ENCODE peak calls at places on chromosomes 6 and 20, in eight cellular contexts. E, A, Q, V, G, Z, W and R are unnamed samples.

GRCh38 chr6:26157150-26157837 is 70.1 kb downstream of the HFE start:
- DNase-seq in A (no peak), V (no peak), Z (peak), E (peak), W (peak), G (no peak), Q (no peak), R (peak)

GRCh38 chr6:16128759-16129622 is at the start of gene MYLIP:
- DNase-seq in W (peak), V (peak), E (peak), A (peak), Z (peak), Q (peak), G (peak), R (peak)

GRCh38 chr20:57392512-57393271 is 1.5 kb downstream of the RBM38 start:
- DNase-seq in Z (no peak), E (no peak), W (peak), G (no peak), Q (no peak), V (peak), A (no peak), R (peak)

GRCh38 chr6:151142676-151143075 is 97.1 kb upstream of the AKAP12 start:
- DNase-seq in E (no peak), Z (no peak), V (no peak), G (no peak), A (no peak), Q (no peak), W (no peak), R (no peak)

GRCh38 chr20:8151371-8151770 is 19.3 kb downstream of the PLCB1 start:
- DNase-seq in W (no peak), E (no peak), Q (no peak), A (no peak), V (no peak), Z (no peak), G (no peak), R (no peak)

GRCh38 chr6:140237251-140237650 is 862.8 kb upstream of the CITED2 start:
- DNase-seq in E (no peak), W (no peak), Z (no peak), Q (no peak), V (no peak), A (no peak), G (no peak), R (no peak)

GRCh38 chr6:144335315-144335861 is 50.3 kb downstream of the UTRN start:
- DNase-seq in V (no peak), G (no peak), Q (no peak), A (no peak), W (no peak), Z (no peak), E (no peak), R (no peak)

GRCh38 chr6:75855047-75855446 is 106.0 kb downstream of the MYO6 start:
- DNase-seq in W (peak), A (peak), Z (peak), G (no peak), V (no peak), E (peak), Q (no peak), R (no peak)

GRCh38 chr20:43662943-43663655 is 3.8 kb upstream of the MYBL2 start:
- DNase-seq in Q (no peak), A (no peak), W (peak), Z (no peak), V (no peak), G (no peak), E (peak), R (no peak)

GRCh38 chr20:62926229-62927127 is at the start of gene DIDO1:
- DNase-seq in Z (peak), A (peak), W (peak), Q (peak), E (peak), G (peak), V (peak), R (peak)

GRCh38 chr6:89145962-89146747 is at the start of gene PM20D2:
- DNase-seq in V (peak), A (peak), Q (no peak), W (peak), Z (peak), E (peak), G (peak), R (peak)

GRCh38 chr6:33288141-33288941 is 698 bp downstream of the WDR46 start:
- DNase-seq in Z (no peak), A (no peak), E (no peak), G (no peak), V (no peak), Q (no peak), W (no peak), R (no peak)

GRCh38 chr20:49567421-49568256 is at the start of gene PTGIS:
- DNase-seq in V (peak), W (no peak), A (no peak), Q (no peak), G (no peak), Z (no peak), E (no peak), R (no peak)

GRCh38 chr6:123127807-123128206 is 131.8 kb downstream of the CLVS2 start:
- DNase-seq in G (no peak), Z (no peak), W (no peak), A (no peak), Q (no peak), E (no peak), V (no peak), R (no peak)

GRCh38 chr6:4598384-4598783 is 177.8 kb upstream of the CDYL start:
- DNase-seq in V (no peak), G (no peak), Q (no peak), E (peak), A (no peak), Z (no peak), W (no peak), R (no peak)

GRCh38 chr20:5569021-5569420 is 181.2 kb upstream of the SHLD1 start:
- DNase-seq in Q (no peak), Z (peak), W (peak), E (peak), A (peak), V (no peak), G (no peak), R (peak)

GRCh38 chr20:19682249-19682648 is 75.8 kb upstream of the RIN2 start:
- DNase-seq in A (no peak), Z (no peak), W (no peak), V (no peak), E (no peak), G (no peak), Q (no peak), R (no peak)

GRCh38 chr20:41428285-41428684 is 61.7 kb upstream of the EMILIN3 start:
- DNase-seq in Q (no peak), Z (no peak), G (no peak), E (peak), V (no peak), W (no peak), A (peak), R (peak)

GRCh38 chr20:63293866-63294535 is 1.0 kb downstream of the COL20A1 start:
- DNase-seq in G (no peak), V (no peak), Q (no peak), A (no peak), E (no peak), Z (no peak), W (no peak), R (no peak)

DNA sequence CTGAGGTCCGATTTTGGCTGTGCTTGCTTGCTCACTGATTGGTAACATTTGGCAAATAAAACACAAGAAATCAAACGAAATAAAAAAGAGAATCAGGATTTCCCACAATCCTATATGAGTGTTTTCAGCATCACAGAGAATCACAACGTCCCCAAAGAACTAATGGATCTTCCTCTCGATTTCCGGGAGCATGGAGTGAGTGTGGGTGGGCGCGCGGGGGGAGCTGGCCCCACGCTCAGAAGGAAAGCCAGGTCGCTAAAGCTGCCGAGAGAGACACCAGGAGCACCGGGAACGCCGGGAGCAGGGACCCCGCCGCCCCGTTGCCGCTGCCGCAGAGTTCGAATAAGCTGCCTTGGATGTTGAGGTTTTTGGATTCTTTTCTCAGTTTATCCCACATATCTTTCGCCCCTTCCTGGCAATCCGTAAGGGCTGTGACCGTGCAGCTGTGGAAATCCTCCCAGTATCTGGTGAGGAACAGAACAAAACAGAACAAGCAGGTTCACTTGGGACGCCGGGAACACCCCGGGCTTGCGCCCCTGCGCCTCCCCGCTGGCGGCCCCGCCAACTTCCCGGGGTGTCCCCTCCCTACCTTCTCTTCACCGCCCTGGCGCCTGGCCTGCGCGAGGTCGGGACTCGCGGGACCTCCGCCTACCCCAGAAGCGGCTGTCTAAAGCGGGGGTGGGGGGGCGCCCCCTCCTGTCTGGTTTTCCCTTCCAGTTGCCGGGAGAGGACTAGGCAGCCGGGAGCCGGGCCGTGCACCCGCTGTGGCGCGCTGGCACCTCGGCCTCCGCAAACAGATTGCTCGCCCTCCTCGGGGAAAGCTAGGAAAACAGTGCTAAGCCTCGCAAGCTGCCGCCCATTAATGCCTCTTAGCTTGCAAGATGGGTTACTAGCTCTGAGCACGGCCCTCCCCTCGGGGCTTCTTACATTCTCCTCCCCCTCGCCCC is 7.7 kb downstream of the NRN1 start:
- DNase-seq in Z (no peak), G (no peak), Q (no peak), V (peak), E (no peak), A (no peak), W (peak), R (no peak)
- H3K27ac ChIP-seq in Z (no peak), G (no peak), Q (no peak), V (peak), E (no peak), A (no peak), W (no peak), R (no peak)

DNA sequence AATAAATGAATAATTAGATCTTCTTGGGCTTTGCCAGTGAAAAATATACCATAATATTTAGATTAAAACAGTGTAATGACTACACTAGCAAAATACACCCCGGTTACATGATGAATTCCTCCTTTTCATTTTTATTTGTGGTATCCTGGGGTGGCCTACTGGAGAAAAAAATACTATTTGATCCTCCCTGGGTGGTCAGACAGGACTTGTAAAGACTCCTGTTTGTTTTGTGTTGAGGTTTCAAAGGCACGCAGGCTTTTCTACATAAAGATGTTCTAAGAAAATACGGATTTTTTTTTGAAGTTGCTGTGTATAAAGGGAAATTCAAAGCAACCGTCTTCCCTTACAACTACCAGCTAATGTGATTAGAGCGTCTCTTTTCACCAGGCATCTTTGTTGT is 187.1 kb downstream of the SOX4 start:
- DNase-seq in Z (no peak), E (no peak), W (no peak), A (no peak), V (no peak), G (no peak), Q (no peak), R (no peak)
- H3K27ac ChIP-seq in Z (no peak), E (no peak), W (no peak), A (no peak), V (no peak), G (no peak), Q (no peak), R (no peak)

GRCh38 chr20:10963717-10964266 is 290.0 kb upstream of the JAG1 start:
- DNase-seq in E (no peak), V (no peak), Q (no peak), Z (no peak), W (no peak), G (no peak), A (no peak), R (no peak)
- H3K27ac ChIP-seq in E (no peak), V (no peak), Q (no peak), Z (no peak), W (peak), G (no peak), A (no peak), R (no peak)

GRCh38 chr6:44050872-44051421 is 76.3 kb downstream of the MRPL14 start:
- DNase-seq in Q (no peak), W (peak), V (no peak), Z (no peak), A (no peak), E (no peak), G (no peak), R (no peak)
- H3K27ac ChIP-seq in Q (no peak), W (peak), V (peak), Z (no peak), A (peak), E (peak), G (peak), R (no peak)

GRCh38 chr6:156790711-156791110 is 13.5 kb downstream of the ARID1B start:
- DNase-seq in A (no peak), Z (no peak), E (no peak), V (no peak), G (no peak), Q (no peak), W (no peak), R (no peak)
- H3K27ac ChIP-seq in A (no peak), Z (no peak), E (no peak), V (no peak), G (no peak), Q (no peak), W (no peak), R (no peak)